ENCODE peak calls at places on chromosomes 6 and 20, in seven cellular contexts. Y is CD4-positive, CD25-positive, alpha-beta regulatory T cell; H is progenitor cell of endocrine pancreas; Q is amniotic stem cell; V is T1000; M is activated CD4-positive, CD25-positive, alpha-beta regulatory T cell treated with anti-CD3 and anti-CD28 coated beads, Interleukin-2, amount 50 U/mL, for 72 hours; L is GM10248. D is an unnamed sample.

GRCh38 chr6:13447949-13448724 is 39.3 kb downstream of the GFOD1 start:
- DNase-seq in Y (no peak), V (no peak), H (no peak), L (no peak), M (no peak), Q (no peak), D (no peak)

GRCh38 chr6:66526061-66526460 is 819.0 kb upstream of the EYS start:
- DNase-seq in M (no peak), Y (no peak), L (no peak), V (no peak), H (no peak), Q (no peak), D (no peak)

GRCh38 chr20:62959998-62960436 is 7.5 kb downstream of the SLC17A9 start:
- DNase-seq in H (no peak), V (no peak), Y (no peak), Q (no peak), L (no peak), M (no peak), D (no peak)

GRCh38 chr6:106773482-106773881 is 144.1 kb downstream of the QRSL1 start:
- DNase-seq in L (no peak), Y (no peak), M (no peak), Q (no peak), H (no peak), V (no peak), D (no peak)

GRCh38 chr20:54051019-54051418 is 19.4 kb downstream of the BCAS1 start:
- DNase-seq in H (no peak), M (no peak), L (no peak), Y (no peak), Q (no peak), V (no peak), D (no peak)

GRCh38 chr6:106772270-106773142 is 143.1 kb downstream of the QRSL1 start:
- DNase-seq in Q (no peak), Y (no peak), V (no peak), H (no peak), L (no peak), M (no peak), D (no peak)

GRCh38 chr6:188821-189655 is 103.2 kb upstream of the DUSP22 start:
- DNase-seq in M (peak; percentile 84), V (no peak), Q (no peak), L (peak; percentile 85), Y (peak; percentile 89), H (peak; percentile 83), D (peak; percentile 52)

GRCh38 chr20:14055127-14055742 is 59.9 kb downstream of the MACROD2 start:
- DNase-seq in H (no peak), Y (peak; percentile 65), M (no peak), V (no peak), Q (peak; percentile 62), L (peak; percentile 26), D (no peak)

GRCh38 chr20:19935842-19936241 is 81.3 kb upstream of the NAA20 start:
- DNase-seq in Q (no peak), L (no peak), V (no peak), M (no peak), Y (no peak), H (no peak), D (no peak)

GRCh38 chr6:165999279-165999678 is 168.4 kb downstream of the TBXT start:
- DNase-seq in V (no peak), Y (no peak), H (no peak), L (no peak), M (no peak), Q (no peak), D (no peak)

GRCh38 chr20:6940052-6940451 is 172.6 kb downstream of the BMP2 start:
- DNase-seq in L (no peak), Y (no peak), H (no peak), V (no peak), Q (no peak), M (no peak), D (no peak)

GRCh38 chr6:122838060-122838780 is 49.2 kb downstream of the SMPDL3A start:
- DNase-seq in M (no peak), H (no peak), L (peak; percentile 10), Q (no peak), V (no peak), Y (no peak), D (no peak)

GRCh38 chr20:37879003-37879599 is 23.8 kb upstream of the VSTM2L start:
- DNase-seq in M (no peak), L (no peak), Q (no peak), Y (no peak), V (no peak), H (no peak), D (no peak)